ENCODE peak calls at places on chromosomes 1 and 21, in ten cellular contexts. One of them, this sample, is unnamed.

GRCh38 chr21:41653944-41654625 is 112.8 kb downstream of the RIPK4 start:
- DNase-seq in activated naive CD4-positive, alpha-beta T cell: no peak
- DNase-seq in hippocampal formation: no peak
- DNase-seq in stimulated activated naive CD4-positive, alpha-beta T cell: no peak
- DNase-seq in foreskin melanocyte: no peak
- DNase-seq in fibroblast of the conjunctiva: no peak
- DNase-seq in activated CD4-positive, alpha-beta memory T cell treated with anti-CD3 and anti-CD28 coated beads for 36 hours: no peak
- DNase-seq in PC-3: peak; percentile 45
- DNase-seq in AG08396: peak; percentile 64
- DNase-seq in heart right ventricle: no peak
- DNase-seq in this sample: no peak

GRCh38 chr1:46134660-46135331 is 2.4 kb upstream of the PIK3R3 start:
- DNase-seq in activated naive CD4-positive, alpha-beta T cell: no peak
- DNase-seq in hippocampal formation: no peak
- DNase-seq in stimulated activated naive CD4-positive, alpha-beta T cell: no peak
- DNase-seq in foreskin melanocyte: no peak
- DNase-seq in fibroblast of the conjunctiva: peak; percentile 77
- DNase-seq in activated CD4-positive, alpha-beta memory T cell treated with anti-CD3 and anti-CD28 coated beads for 36 hours: peak; percentile 13
- DNase-seq in PC-3: peak; percentile 90
- DNase-seq in AG08396: peak; percentile 37
- DNase-seq in heart right ventricle: peak; percentile 52
- DNase-seq in this sample: no peak

GRCh38 chr1:224683981-224684380 is 67.9 kb downstream of the CNIH3 start:
- DNase-seq in activated naive CD4-positive, alpha-beta T cell: no peak
- DNase-seq in hippocampal formation: no peak
- DNase-seq in stimulated activated naive CD4-positive, alpha-beta T cell: no peak
- DNase-seq in foreskin melanocyte: no peak
- DNase-seq in fibroblast of the conjunctiva: no peak
- DNase-seq in activated CD4-positive, alpha-beta memory T cell treated with anti-CD3 and anti-CD28 coated beads for 36 hours: no peak
- DNase-seq in PC-3: no peak
- DNase-seq in AG08396: no peak
- DNase-seq in heart right ventricle: no peak
- DNase-seq in this sample: no peak

GRCh38 chr1:18293291-18293690 is 185.7 kb downstream of the IGSF21 start:
- DNase-seq in activated naive CD4-positive, alpha-beta T cell: no peak
- DNase-seq in hippocampal formation: no peak
- DNase-seq in stimulated activated naive CD4-positive, alpha-beta T cell: no peak
- DNase-seq in foreskin melanocyte: no peak
- DNase-seq in fibroblast of the conjunctiva: no peak
- DNase-seq in activated CD4-positive, alpha-beta memory T cell treated with anti-CD3 and anti-CD28 coated beads for 36 hours: no peak
- DNase-seq in PC-3: no peak
- DNase-seq in AG08396: no peak
- DNase-seq in heart right ventricle: no peak
- DNase-seq in this sample: no peak

GRCh38 chr1:184972281-184973055 is 1.8 kb downstream of the NIBAN1 start:
- DNase-seq in activated naive CD4-positive, alpha-beta T cell: no peak
- DNase-seq in hippocampal formation: no peak
- DNase-seq in stimulated activated naive CD4-positive, alpha-beta T cell: no peak
- DNase-seq in foreskin melanocyte: no peak
- DNase-seq in fibroblast of the conjunctiva: no peak
- DNase-seq in activated CD4-positive, alpha-beta memory T cell treated with anti-CD3 and anti-CD28 coated beads for 36 hours: no peak
- DNase-seq in PC-3: peak; percentile 8
- DNase-seq in AG08396: peak; percentile 52
- DNase-seq in heart right ventricle: no peak
- DNase-seq in this sample: no peak

GRCh38 chr1:166197597-166197996 is 30.8 kb upstream of the FAM78B start:
- DNase-seq in activated naive CD4-positive, alpha-beta T cell: no peak
- DNase-seq in hippocampal formation: no peak
- DNase-seq in stimulated activated naive CD4-positive, alpha-beta T cell: no peak
- DNase-seq in foreskin melanocyte: no peak
- DNase-seq in fibroblast of the conjunctiva: no peak
- DNase-seq in activated CD4-positive, alpha-beta memory T cell treated with anti-CD3 and anti-CD28 coated beads for 36 hours: no peak
- DNase-seq in PC-3: no peak
- DNase-seq in AG08396: no peak
- DNase-seq in heart right ventricle: no peak
- DNase-seq in this sample: no peak

GRCh38 chr21:41396452-41397107 is 29.5 kb upstream of the MX1 start:
- DNase-seq in activated naive CD4-positive, alpha-beta T cell: no peak
- DNase-seq in hippocampal formation: peak; percentile 17
- DNase-seq in stimulated activated naive CD4-positive, alpha-beta T cell: no peak
- DNase-seq in foreskin melanocyte: no peak
- DNase-seq in fibroblast of the conjunctiva: no peak
- DNase-seq in activated CD4-positive, alpha-beta memory T cell treated with anti-CD3 and anti-CD28 coated beads for 36 hours: no peak
- DNase-seq in PC-3: peak; percentile 48
- DNase-seq in AG08396: no peak
- DNase-seq in heart right ventricle: no peak
- DNase-seq in this sample: peak; percentile 35

GRCh38 chr1:226980565-226981385 is 40.7 kb downstream of the COQ8A start:
- DNase-seq in activated naive CD4-positive, alpha-beta T cell: no peak
- DNase-seq in hippocampal formation: no peak
- DNase-seq in stimulated activated naive CD4-positive, alpha-beta T cell: no peak
- DNase-seq in foreskin melanocyte: no peak
- DNase-seq in fibroblast of the conjunctiva: no peak
- DNase-seq in activated CD4-positive, alpha-beta memory T cell treated with anti-CD3 and anti-CD28 coated beads for 36 hours: no peak
- DNase-seq in PC-3: no peak
- DNase-seq in AG08396: no peak
- DNase-seq in heart right ventricle: peak; percentile 59
- DNase-seq in this sample: no peak

GRCh38 chr1:110763149-110763548 is 88.4 kb upstream of the KCNA3 start:
- DNase-seq in activated naive CD4-positive, alpha-beta T cell: no peak
- DNase-seq in hippocampal formation: no peak
- DNase-seq in stimulated activated naive CD4-positive, alpha-beta T cell: no peak
- DNase-seq in foreskin melanocyte: no peak
- DNase-seq in fibroblast of the conjunctiva: no peak
- DNase-seq in activated CD4-positive, alpha-beta memory T cell treated with anti-CD3 and anti-CD28 coated beads for 36 hours: no peak
- DNase-seq in PC-3: no peak
- DNase-seq in AG08396: no peak
- DNase-seq in heart right ventricle: no peak
- DNase-seq in this sample: no peak

GRCh38 chr1:41434306-41434705 is 50.2 kb downstream of the EDN2 start:
- DNase-seq in activated naive CD4-positive, alpha-beta T cell: no peak
- DNase-seq in hippocampal formation: no peak
- DNase-seq in stimulated activated naive CD4-positive, alpha-beta T cell: no peak
- DNase-seq in foreskin melanocyte: no peak
- DNase-seq in fibroblast of the conjunctiva: no peak
- DNase-seq in activated CD4-positive, alpha-beta memory T cell treated with anti-CD3 and anti-CD28 coated beads for 36 hours: no peak
- DNase-seq in PC-3: no peak
- DNase-seq in AG08396: no peak
- DNase-seq in heart right ventricle: no peak
- DNase-seq in this sample: no peak

GRCh38 chr21:26049803-26050202 is 120.8 kb downstream of the APP start:
- DNase-seq in activated naive CD4-positive, alpha-beta T cell: no peak
- DNase-seq in hippocampal formation: no peak
- DNase-seq in stimulated activated naive CD4-positive, alpha-beta T cell: no peak
- DNase-seq in foreskin melanocyte: no peak
- DNase-seq in fibroblast of the conjunctiva: no peak
- DNase-seq in activated CD4-positive, alpha-beta memory T cell treated with anti-CD3 and anti-CD28 coated beads for 36 hours: no peak
- DNase-seq in PC-3: no peak
- DNase-seq in AG08396: no peak
- DNase-seq in heart right ventricle: no peak
- DNase-seq in this sample: no peak

GRCh38 chr1:201760516-201760915 is 68.4 kb upstream of the IPO9 start:
- DNase-seq in activated naive CD4-positive, alpha-beta T cell: no peak
- DNase-seq in hippocampal formation: no peak
- DNase-seq in stimulated activated naive CD4-positive, alpha-beta T cell: no peak
- DNase-seq in foreskin melanocyte: no peak
- DNase-seq in fibroblast of the conjunctiva: no peak
- DNase-seq in activated CD4-positive, alpha-beta memory T cell treated with anti-CD3 and anti-CD28 coated beads for 36 hours: no peak
- DNase-seq in PC-3: no peak
- DNase-seq in AG08396: no peak
- DNase-seq in heart right ventricle: no peak
- DNase-seq in this sample: no peak

GRCh38 chr1:109482796-109483638 is 688 bp upstream of the ATXN7L2 start:
- DNase-seq in activated naive CD4-positive, alpha-beta T cell: peak; percentile 31
- DNase-seq in hippocampal formation: no peak
- DNase-seq in stimulated activated naive CD4-positive, alpha-beta T cell: peak; percentile 62
- DNase-seq in foreskin melanocyte: no peak
- DNase-seq in fibroblast of the conjunctiva: no peak
- DNase-seq in activated CD4-positive, alpha-beta memory T cell treated with anti-CD3 and anti-CD28 coated beads for 36 hours: peak; percentile 59
- DNase-seq in PC-3: no peak
- DNase-seq in AG08396: no peak
- DNase-seq in heart right ventricle: peak; percentile 32
- DNase-seq in this sample: no peak

GRCh38 chr21:37828515-37828914 is 87.7 kb downstream of the KCNJ6 start:
- DNase-seq in activated naive CD4-positive, alpha-beta T cell: no peak
- DNase-seq in hippocampal formation: no peak
- DNase-seq in stimulated activated naive CD4-positive, alpha-beta T cell: no peak
- DNase-seq in foreskin melanocyte: no peak
- DNase-seq in fibroblast of the conjunctiva: no peak
- DNase-seq in activated CD4-positive, alpha-beta memory T cell treated with anti-CD3 and anti-CD28 coated beads for 36 hours: no peak
- DNase-seq in PC-3: no peak
- DNase-seq in AG08396: no peak
- DNase-seq in heart right ventricle: no peak
- DNase-seq in this sample: no peak

GRCh38 chr1:216310776-216311175 is 112.5 kb downstream of the USH2A start:
- DNase-seq in activated naive CD4-positive, alpha-beta T cell: no peak
- DNase-seq in hippocampal formation: no peak
- DNase-seq in stimulated activated naive CD4-positive, alpha-beta T cell: no peak
- DNase-seq in foreskin melanocyte: peak; percentile 47
- DNase-seq in fibroblast of the conjunctiva: peak; percentile 60
- DNase-seq in activated CD4-positive, alpha-beta memory T cell treated with anti-CD3 and anti-CD28 coated beads for 36 hours: no peak
- DNase-seq in PC-3: peak; percentile 86
- DNase-seq in AG08396: peak; percentile 3
- DNase-seq in heart right ventricle: peak; percentile 7
- DNase-seq in this sample: peak; percentile 16

GRCh38 chr21:14545906-14546480 is at the start of gene SAMSN1:
- DNase-seq in activated naive CD4-positive, alpha-beta T cell: peak; percentile 31
- DNase-seq in hippocampal formation: no peak
- DNase-seq in stimulated activated naive CD4-positive, alpha-beta T cell: peak; percentile 79
- DNase-seq in foreskin melanocyte: no peak
- DNase-seq in fibroblast of the conjunctiva: no peak
- DNase-seq in activated CD4-positive, alpha-beta memory T cell treated with anti-CD3 and anti-CD28 coated beads for 36 hours: peak; percentile 83
- DNase-seq in PC-3: peak; percentile 47
- DNase-seq in AG08396: no peak
- DNase-seq in heart right ventricle: no peak
- DNase-seq in this sample: no peak

GRCh38 chr1:21329209-21329844 is 39.1 kb upstream of the ECE1 start:
- DNase-seq in activated naive CD4-positive, alpha-beta T cell: peak; percentile 11
- DNase-seq in hippocampal formation: no peak
- DNase-seq in stimulated activated naive CD4-positive, alpha-beta T cell: peak; percentile 72
- DNase-seq in foreskin melanocyte: no peak
- DNase-seq in fibroblast of the conjunctiva: no peak
- DNase-seq in activated CD4-positive, alpha-beta memory T cell treated with anti-CD3 and anti-CD28 coated beads for 36 hours: no peak
- DNase-seq in PC-3: peak; percentile 82
- DNase-seq in AG08396: no peak
- DNase-seq in heart right ventricle: no peak
- DNase-seq in this sample: no peak

GRCh38 chr1:58065520-58065919 is 481.0 kb downstream of the OMA1 start:
- DNase-seq in activated naive CD4-positive, alpha-beta T cell: no peak
- DNase-seq in hippocampal formation: no peak
- DNase-seq in stimulated activated naive CD4-positive, alpha-beta T cell: no peak
- DNase-seq in foreskin melanocyte: no peak
- DNase-seq in fibroblast of the conjunctiva: no peak
- DNase-seq in activated CD4-positive, alpha-beta memory T cell treated with anti-CD3 and anti-CD28 coated beads for 36 hours: no peak
- DNase-seq in PC-3: no peak
- DNase-seq in AG08396: no peak
- DNase-seq in heart right ventricle: no peak
- DNase-seq in this sample: no peak

GRCh38 chr21:16418211-16418610 is 688.4 kb downstream of the USP25 start:
- DNase-seq in activated naive CD4-positive, alpha-beta T cell: no peak
- DNase-seq in hippocampal formation: no peak
- DNase-seq in stimulated activated naive CD4-positive, alpha-beta T cell: no peak
- DNase-seq in foreskin melanocyte: no peak
- DNase-seq in fibroblast of the conjunctiva: peak; percentile 41
- DNase-seq in activated CD4-positive, alpha-beta memory T cell treated with anti-CD3 and anti-CD28 coated beads for 36 hours: no peak
- DNase-seq in PC-3: no peak
- DNase-seq in AG08396: no peak
- DNase-seq in heart right ventricle: no peak
- DNase-seq in this sample: no peak

GRCh38 chr1:111801071-111801850 is 45.6 kb downstream of the DDX20 start:
- DNase-seq in activated naive CD4-positive, alpha-beta T cell: no peak
- DNase-seq in hippocampal formation: no peak
- DNase-seq in stimulated activated naive CD4-positive, alpha-beta T cell: no peak
- DNase-seq in foreskin melanocyte: no peak
- DNase-seq in fibroblast of the conjunctiva: no peak
- DNase-seq in activated CD4-positive, alpha-beta memory T cell treated with anti-CD3 and anti-CD28 coated beads for 36 hours: no peak
- DNase-seq in PC-3: no peak
- DNase-seq in AG08396: no peak
- DNase-seq in heart right ventricle: peak; percentile 65
- DNase-seq in this sample: no peak

GRCh38 chr1:25688390-25689119 is 72.0 kb downstream of the MAN1C1 start:
- DNase-seq in activated naive CD4-positive, alpha-beta T cell: no peak
- DNase-seq in hippocampal formation: no peak
- DNase-seq in stimulated activated naive CD4-positive, alpha-beta T cell: no peak
- DNase-seq in foreskin melanocyte: no peak
- DNase-seq in fibroblast of the conjunctiva: no peak
- DNase-seq in activated CD4-positive, alpha-beta memory T cell treated with anti-CD3 and anti-CD28 coated beads for 36 hours: no peak
- DNase-seq in PC-3: peak; percentile 22
- DNase-seq in AG08396: peak; percentile 35
- DNase-seq in heart right ventricle: no peak
- DNase-seq in this sample: peak; percentile 22